ENCODE peak calls at places on chromosomes 6 and 20, in four cellular contexts. C is CD4-positive, CD25-positive, alpha-beta regulatory T cell; E is GM23248; T is pancreas. L is an unnamed sample. For H3K9me3 and H3K4me1, the result is how much of the 10 kb centered on the place peaks cover.

GRCh38 chr6:158769696-158770446 is 49.3 kb downstream of the EZR start:
- DNase-seq in C (no peak), T (no peak), E (no peak), L (no peak)

GRCh38 chr20:33262658-33263065 is 20.4 kb upstream of the BPIFB1 start:
- DNase-seq in C (no peak), T (no peak), E (peak), L (peak)

GRCh38 chr20:20452254-20452676 is 84.4 kb downstream of the INSM1 start:
- DNase-seq in C (peak), T (peak), E (peak), L (peak)

GRCh38 chr6:162178266-162178665 is 549.3 kb downstream of the PRKN start:
- DNase-seq in E (no peak), C (no peak), T (no peak), L (no peak)

GRCh38 chr6:68958327-68958726 is 323.2 kb downstream of the ADGRB3 start:
- DNase-seq in E (peak), T (no peak), C (no peak), L (no peak)

GRCh38 chr20:34377072-34377847 is 14.2 kb downstream of the ITCH start:
- DNase-seq in E (no peak), T (no peak), C (no peak), L (no peak)

GRCh38 chr6:4790158-4790899 is 14.1 kb downstream of the CDYL start:
- DNase-seq in E (peak), T (no peak), C (no peak), L (no peak)

GRCh38 chr20:5171074-5171789 is 44.4 kb downstream of the CDS2 start:
- DNase-seq in T (no peak), C (no peak), E (no peak), L (no peak)

GRCh38 chr6:129659590-129660345 is 50.2 kb downstream of the ARHGAP18 start:
- DNase-seq in T (no peak), C (no peak), E (no peak), L (peak)

GRCh38 chr20:63080811-63081210 is 74.0 kb upstream of the BHLHE23 start:
- DNase-seq in T (no peak), E (no peak), C (no peak), L (no peak)

GRCh38 chr6:39281312-39281980 is 32.8 kb downstream of the KCNK17 start:
- DNase-seq in E (no peak), C (no peak), T (no peak), L (no peak)

GRCh38 chr20:13340088-13340487 is 119.0 kb downstream of the ISM1 start:
- DNase-seq in C (no peak), T (no peak), E (peak), L (no peak)

GRCh38 chr6:85966859-85967258 is 324.2 kb upstream of the SYNCRIP start:
- DNase-seq in T (peak), E (no peak), C (no peak), L (no peak)

GRCh38 chr6:11229267-11230043 is 3.0 kb downstream of the NEDD9 start:
- DNase-seq in T (no peak), E (peak), C (no peak), L (peak)

GRCh38 chr6:34745277-34746103 is 11.8 kb upstream of the SNRPC start:
- DNase-seq in E (peak), T (peak), C (no peak), L (no peak)

GRCh38 chr6:37010402-37010892 is 5.0 kb downstream of the FGD2 start:
- DNase-seq in E (no peak), C (no peak), T (no peak), L (no peak)

GRCh38 chr6:37131104-37131959 is 38.6 kb upstream of the PIM1 start:
- DNase-seq in C (no peak), E (peak), T (no peak), L (no peak)

GRCh38 chr6:149252626-149253025 is 64.9 kb upstream of the TAB2 start:
- DNase-seq in E (no peak), T (no peak), C (no peak), L (no peak)

GRCh38 chr6:128188678-128189077 is 287.8 kb upstream of the THEMIS start:
- DNase-seq in T (no peak), C (no peak), E (no peak), L (no peak)

GRCh38 chr6:6696867-6697531 is 108.5 kb downstream of the LY86 start:
- DNase-seq in T (no peak), C (no peak), E (peak), L (peak)

GRCh38 chr6:77650098-77650663 is 2.7 kb upstream of the MEI4 start:
- DNase-seq in C (no peak), T (peak), E (no peak), L (peak)

GRCh38 chr6:130655586-130655985 is 171.6 kb upstream of the SMLR1 start:
- DNase-seq in E (peak), C (no peak), T (no peak), L (no peak)

GRCh38 chr6:90940812-90941481 is 354.1 kb upstream of the MAP3K7 start:
- DNase-seq in T (no peak), C (no peak), E (peak), L (no peak)

GRCh38 chr20:309841-310644 is 12.7 kb downstream of the ZCCHC3 start:
- DNase-seq in C (peak), T (peak), E (peak), L (peak)

GRCh38 chr20:62523473-62524203 is 47.8 kb upstream of the GATA5 start:
- DNase-seq in C (peak), E (peak), T (no peak), L (no peak)

GRCh38 chr20:47652794-47653193 is 132.5 kb downstream of the SULF2 start:
- DNase-seq in E (no peak), C (no peak), T (no peak), L (no peak)

GRCh38 chr6:44003345-44004061 is 123.7 kb downstream of the MRPL14 start:
- DNase-seq in E (no peak), C (no peak), T (no peak), L (no peak)

GRCh38 chr6:408599-409102 is 17.1 kb downstream of the IRF4 start:
- DNase-seq in E (peak), T (peak), C (no peak), L (peak)

GRCh38 chr6:152261179-152261578 is 376.0 kb downstream of the SYNE1 start:
- DNase-seq in C (no peak), T (no peak), E (no peak), L (no peak)

GRCh38 chr6:144330588-144330987 is 45.5 kb downstream of the UTRN start:
- DNase-seq in E (no peak), T (peak), C (no peak), L (no peak)

GRCh38 chr20:6942266-6942665 is 174.8 kb downstream of the BMP2 start:
- DNase-seq in E (no peak), C (no peak), T (no peak), L (no peak)

GRCh38 chr6:28947831-28948270 is 24.1 kb upstream of the TRIM27 start:
- DNase-seq in E (peak), T (no peak), C (no peak), L (peak)

GRCh38 chr20:13158339-13158738 is 62.7 kb upstream of the ISM1 start:
- DNase-seq in T (no peak), C (no peak), E (no peak), L (no peak)

GRCh38 chr6:123636771-123637170 is at the start of gene TRDN:
- DNase-seq in T (no peak), C (no peak), E (no peak), L (no peak)

GRCh38 chr20:50387218-50387995 is 122.8 kb upstream of the PTPN1 start:
- DNase-seq in E (no peak), T (no peak), C (no peak), L (no peak)

DNA sequence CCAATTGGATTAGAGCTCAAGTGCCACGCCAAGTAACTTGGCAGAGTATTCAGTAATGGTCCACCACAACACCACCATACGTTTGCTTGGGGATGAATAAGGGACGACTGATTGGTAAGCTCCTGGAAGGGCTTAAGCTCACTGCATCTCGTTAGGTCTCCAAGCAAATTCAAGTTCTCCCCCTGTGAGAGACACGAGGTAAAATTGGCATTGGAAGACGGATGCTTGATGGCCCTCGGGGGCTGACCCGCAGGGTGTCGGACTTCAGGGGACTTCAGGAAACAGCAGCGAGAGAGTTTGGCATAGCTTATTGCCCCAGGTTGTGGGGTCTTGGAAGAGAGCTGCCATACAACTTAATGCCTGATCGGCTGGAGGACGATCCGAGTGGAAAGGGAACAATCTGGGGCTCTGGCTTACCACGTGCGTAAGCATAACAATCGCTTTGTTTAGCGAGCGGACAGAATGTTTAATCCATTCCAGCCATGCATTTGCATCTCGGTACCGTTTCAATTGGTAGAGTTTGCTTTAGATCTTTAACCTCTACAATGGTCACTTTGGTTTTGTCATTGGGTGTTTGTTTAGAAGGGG is 4.8 kb upstream of the ZNFX1 start:
- DNase-seq in E (peak), T (no peak), C (no peak), L (peak)
- H3K9me3 ChIP-seq in E (under half), T (under half), C (half or more), L (under half)

GRCh38 chr20:17928633-17929311 is 39.8 kb downstream of the SNX5 start:
- DNase-seq in E (no peak), C (no peak), T (peak), L (no peak)
- H3K4me1 ChIP-seq in E (under half), C (under half), T (under half), L (under half)

DNA sequence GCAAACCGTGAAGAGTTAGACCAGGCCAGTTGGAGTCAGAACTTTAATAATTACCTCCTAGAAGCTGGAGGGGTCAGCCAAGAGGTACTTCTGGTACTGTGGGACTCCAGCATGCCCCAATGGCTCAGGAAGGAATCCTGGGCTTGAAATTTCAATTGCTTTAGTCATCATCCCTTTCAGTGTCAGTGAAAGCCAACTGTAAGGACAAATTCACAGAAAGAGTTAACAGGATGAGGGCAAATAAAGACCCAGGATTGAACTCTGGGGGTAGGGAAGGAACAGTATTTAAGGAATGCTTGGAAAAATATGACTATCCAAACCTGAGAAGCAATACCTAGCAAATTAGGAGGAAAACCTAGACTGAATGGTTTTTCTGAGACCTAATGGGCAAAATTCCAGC is 735.1 kb upstream of the MARCKS start:
- DNase-seq in T (no peak), C (no peak), E (peak), L (no peak)
- H3K4me3 ChIP-seq in T (no peak), C (no peak), E (no peak), L (no peak)

GRCh38 chr6:3669916-3670315 is 81.6 kb downstream of the PXDC1 start:
- DNase-seq in E (no peak), T (no peak), C (no peak), L (no peak)
- H3K9me3 ChIP-seq in E (under half), T (under half), C (under half), L (under half)

GRCh38 chr20:57620999-57621398 is 773 bp upstream of the ZBP1 start:
- DNase-seq in T (no peak), C (no peak), E (no peak), L (no peak)
- H3K4me1 ChIP-seq in T (under half), C (half or more), E (under half), L (under half)

DNA sequence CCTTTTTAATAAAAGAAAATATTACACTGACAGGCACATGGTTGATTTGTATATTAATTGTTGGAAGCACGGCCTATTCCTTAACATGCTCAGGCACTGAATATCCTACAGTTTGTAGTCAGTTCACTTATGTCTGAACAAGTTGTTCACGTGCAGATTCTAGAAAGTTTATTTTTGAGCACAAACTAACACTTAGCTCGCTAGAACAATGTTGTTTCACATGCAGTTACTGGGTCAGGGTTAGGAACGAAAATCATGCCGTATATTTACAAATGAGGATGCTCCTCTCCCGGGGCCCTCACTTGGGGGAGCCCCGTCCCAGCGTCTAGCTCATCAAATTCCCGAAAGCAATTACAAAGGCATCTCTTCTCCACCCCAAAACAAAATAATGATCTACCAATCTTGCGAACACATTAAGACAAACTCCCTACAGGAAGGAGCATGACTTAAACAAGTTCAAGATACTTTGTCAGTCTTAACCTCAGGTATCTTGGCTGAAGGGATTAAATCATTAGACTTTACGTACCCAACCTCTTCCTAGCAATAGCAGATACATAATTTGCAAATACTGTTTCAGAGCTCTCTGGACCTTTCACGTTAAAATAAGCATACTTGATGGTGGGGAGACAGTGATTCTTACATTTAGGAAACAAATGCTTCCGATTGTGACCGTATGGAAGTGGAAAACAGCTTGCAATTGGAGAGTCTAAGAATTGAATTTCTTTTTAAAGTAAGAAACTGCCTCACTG is 1.5 kb downstream of the MAP7 start:
- DNase-seq in T (no peak), C (no peak), E (no peak), L (no peak)
- H3K4me3 ChIP-seq in T (peak), C (no peak), E (peak), L (peak)

DNA sequence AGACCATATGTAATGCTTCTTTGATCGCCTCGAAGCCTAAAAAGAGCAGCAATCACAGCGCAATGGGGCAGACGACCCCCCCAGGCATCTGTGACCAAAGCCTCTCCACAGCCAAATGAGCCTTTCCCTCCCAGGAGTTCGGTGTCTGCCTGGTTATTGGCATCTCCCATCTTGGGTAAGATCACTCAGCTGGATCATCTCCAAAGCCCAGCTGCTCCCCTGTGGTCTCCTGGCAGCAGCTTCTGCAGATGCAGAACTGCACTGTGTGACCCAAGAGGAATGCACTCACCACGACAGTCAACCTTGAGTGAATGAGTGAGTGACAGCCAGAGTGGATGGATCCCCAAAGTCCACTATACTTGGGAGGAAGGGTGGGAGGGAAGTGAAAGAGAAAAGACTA is 44.8 kb upstream of the IYD start:
- DNase-seq in E (no peak), T (no peak), C (no peak), L (no peak)
- H3K9me3 ChIP-seq in E (under half), T (under half), C (under half), L (under half)

DNA sequence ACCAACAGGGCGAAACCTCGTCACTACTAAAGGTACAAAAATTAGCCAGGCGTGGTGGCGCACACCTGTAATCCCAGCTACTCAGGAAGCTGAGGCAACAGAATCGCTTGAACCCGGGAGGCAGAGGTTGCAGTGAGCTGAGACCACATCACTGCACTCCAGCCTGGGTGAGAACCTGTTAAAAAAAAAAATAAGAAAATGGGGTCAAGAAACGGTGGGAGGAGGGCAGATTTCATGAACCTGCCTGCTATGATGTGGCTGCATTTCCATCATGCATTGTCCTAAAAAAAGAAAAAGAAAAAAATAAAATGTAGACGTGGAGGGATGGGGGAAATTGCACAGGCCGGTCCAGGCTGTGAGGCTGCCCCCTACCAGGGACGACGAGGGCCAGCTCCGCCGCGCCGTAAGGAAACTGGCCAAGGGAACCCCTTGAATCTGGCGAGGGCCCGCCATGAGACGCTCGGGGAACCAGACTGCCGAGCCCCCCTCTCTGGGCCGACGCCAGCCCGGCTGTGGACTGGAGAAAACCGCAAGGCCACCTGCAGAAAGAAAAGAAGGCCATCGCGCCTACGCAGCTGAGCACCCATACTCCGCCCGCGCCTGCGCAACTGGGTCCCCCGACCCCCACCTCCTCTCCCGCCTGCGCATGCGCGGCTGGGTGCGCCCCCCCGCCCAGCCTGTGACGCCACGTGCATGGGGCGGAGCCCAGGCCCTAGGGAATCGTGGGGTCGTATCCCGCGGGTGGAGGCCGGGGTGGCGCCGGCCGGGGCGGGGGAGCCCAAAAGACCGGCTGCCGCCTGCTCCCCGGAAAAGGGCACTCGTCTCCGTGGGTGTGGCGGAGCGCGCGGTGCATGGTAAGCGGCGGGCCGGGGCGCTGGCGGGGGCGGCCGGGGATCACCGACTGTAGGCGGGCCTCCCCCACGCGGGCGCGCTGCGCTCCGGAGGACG is at the start of gene ENTPD6:
- DNase-seq in C (peak), T (peak), E (peak), L (peak)
- H3K4me1 ChIP-seq in C (under half), T (under half), E (under half), L (under half)

GRCh38 chr6:30678964-30679726 is 6.3 kb upstream of the DHX16 start:
- DNase-seq in E (peak), T (peak), C (peak), L (peak)
- H3K4me3 ChIP-seq in E (peak), T (no peak), C (peak), L (no peak)